ENCODE peak calls at places on chromosomes 5 and 9, in four cellular contexts. R, W, D and J are unnamed samples.

GRCh38 chr5:55966284-55966683 is 28.5 kb downstream of the IL6ST start:
- DNase-seq in W (no peak), D (no peak), R (no peak), J (no peak)

GRCh38 chr5:67985686-67986387 is 229.7 kb upstream of the PIK3R1 start:
- DNase-seq in W (no peak), R (no peak), D (no peak), J (no peak)

GRCh38 chr9:111966851-111967250 is 70.2 kb downstream of the UGCG start:
- DNase-seq in D (no peak), R (no peak), W (no peak), J (no peak)

GRCh38 chr9:114317665-114318357 is 5.1 kb upstream of the ORM1 start:
- DNase-seq in R (no peak), W (no peak), D (peak), J (no peak)

GRCh38 chr9:33924978-33925797 is 108.2 kb downstream of the UBE2R2 start:
- DNase-seq in W (peak), R (no peak), D (peak), J (peak)

GRCh38 chr5:67129768-67130167 is 66.8 kb downstream of the CD180 start:
- DNase-seq in D (no peak), R (no peak), W (no peak), J (no peak)

GRCh38 chr9:135770203-135770535 is 68.2 kb downstream of the KCNT1 start:
- DNase-seq in D (no peak), W (no peak), R (no peak), J (no peak)

GRCh38 chr5:157459715-157460599 is at the start of gene NIPAL4:
- DNase-seq in D (peak), W (no peak), R (no peak), J (no peak)

GRCh38 chr5:139689631-139690384 is 41.7 kb downstream of the CXXC5 start:
- DNase-seq in R (no peak), W (peak), D (no peak), J (peak)

GRCh38 chr5:2240118-2240904 is 357.6 kb upstream of the IRX4 start:
- DNase-seq in R (no peak), W (no peak), D (no peak), J (no peak)

GRCh38 chr5:95960802-95961616 is 642 bp downstream of the ELL2 start:
- DNase-seq in D (peak), R (peak), W (peak), J (peak)

GRCh38 chr5:42772265-42772993 is 15.8 kb downstream of the CCDC152 start:
- DNase-seq in W (no peak), R (no peak), D (no peak), J (no peak)